ENCODE peak calls at places on chromosomes 12 and 14, in four cellular contexts. G is adrenal gland, Z is lower lobe of right lung, Y is HT1080. S is an unnamed sample.

GRCh38 chr12:52540531-52540930 is 12.4 kb downstream of the KRT71 start:
- DNase-seq in G (no peak), Z (no peak), Y (no peak), S (no peak)

GRCh38 chr14:68621400-68622365 is 171.2 kb downstream of the ZFP36L1 start:
- DNase-seq in G (peak), Z (no peak), Y (no peak), S (peak)

GRCh38 chr12:91400249-91400648 is 217.6 kb upstream of the DCN start:
- DNase-seq in G (no peak), Z (no peak), Y (no peak), S (no peak)

GRCh38 chr12:46908236-46908935 is 82.6 kb upstream of the SLC38A4 start:
- DNase-seq in G (no peak), Z (no peak), Y (peak), S (no peak)

GRCh38 chr14:21894003-21894897 is 220.6 kb upstream of the OR4E1 start:
- DNase-seq in G (no peak), Z (no peak), Y (no peak), S (no peak)

GRCh38 chr12:48937170-48937569 is 11.9 kb upstream of the FKBP11 start:
- DNase-seq in G (no peak), Z (no peak), Y (no peak), S (no peak)

GRCh38 chr12:27305673-27306504 is 26.7 kb upstream of the BMAL2 start:
- DNase-seq in G (no peak), Z (no peak), Y (peak), S (no peak)

GRCh38 chr14:22387776-22388241 is 201.2 kb downstream of the DAD1 start:
- DNase-seq in G (no peak), Z (no peak), Y (peak), S (no peak)

GRCh38 chr14:22887990-22888378 is 5.0 kb downstream of the REM2 start:
- DNase-seq in G (no peak), Z (no peak), Y (no peak), S (no peak)

GRCh38 chr14:53006931-53007330 is 56.1 kb upstream of the FERMT2 start:
- DNase-seq in G (no peak), Z (no peak), Y (no peak), S (no peak)

GRCh38 chr12:5027436-5027835 is 16.2 kb upstream of the KCNA5 start:
- DNase-seq in G (no peak), Z (no peak), Y (no peak), S (no peak)

GRCh38 chr14:45838597-45838996 is 585.6 kb upstream of the MIS18BP1 start:
- DNase-seq in G (no peak), Z (no peak), Y (no peak), S (no peak)

GRCh38 chr14:89013098-89013504 is 188.7 kb downstream of the TTC8 start:
- DNase-seq in G (no peak), Z (no peak), Y (peak), S (no peak)

GRCh38 chr12:67645571-67645970 is 3.0 kb upstream of the DYRK2 start:
- DNase-seq in G (no peak), Z (no peak), Y (no peak), S (no peak)

GRCh38 chr14:20989787-20990600 is at the start of gene METTL17:
- DNase-seq in G (peak), Z (peak), Y (peak), S (peak)

GRCh38 chr14:75025876-75026275 is 23.2 kb downstream of the EIF2B2 start:
- DNase-seq in G (no peak), Z (no peak), Y (no peak), S (no peak)

GRCh38 chr12:65162609-65163008 is 6.8 kb upstream of the LEMD3 start:
- DNase-seq in G (no peak), Z (no peak), Y (no peak), S (no peak)

GRCh38 chr12:111803851-111804250 is 37.1 kb downstream of the ALDH2 start:
- DNase-seq in G (no peak), Z (peak), Y (no peak), S (no peak)

GRCh38 chr12:47818701-47819543 is 781 bp downstream of the HDAC7 start:
- DNase-seq in G (peak), Z (peak), Y (no peak), S (no peak)

GRCh38 chr14:64444984-64445845 is 20.1 kb upstream of the AKAP5 start:
- DNase-seq in G (peak), Z (no peak), Y (peak), S (no peak)

GRCh38 chr12:55708695-55709233 is 1.1 kb upstream of the ITGA7 start:
- DNase-seq in G (no peak), Z (no peak), Y (no peak), S (peak)

GRCh38 chr14:70004791-70005190 is 125.6 kb downstream of the SMOC1 start:
- DNase-seq in G (no peak), Z (no peak), Y (no peak), S (no peak)

GRCh38 chr12:46217686-46218508 is 50.9 kb downstream of the SLC38A1 start:
- DNase-seq in G (no peak), Z (no peak), Y (no peak), S (no peak)

GRCh38 chr12:14403711-14404164 is 38.3 kb downstream of the ATF7IP start:
- DNase-seq in G (peak), Z (no peak), Y (peak), S (no peak)

GRCh38 chr12:30997685-30998440 is 71.3 kb downstream of the TSPAN11 start:
- DNase-seq in G (no peak), Z (peak), Y (no peak), S (no peak)

GRCh38 chr12:101021911-101022388 is 188.1 kb downstream of the SLC5A8 start:
- DNase-seq in G (no peak), Z (no peak), Y (peak), S (no peak)

GRCh38 chr12:57726884-57727757 is 11.4 kb downstream of the AGAP2 start:
- DNase-seq in G (peak), Z (peak), Y (no peak), S (no peak)

GRCh38 chr12:123269980-123270379 is 1.7 kb downstream of the CDK2AP1 start:
- DNase-seq in G (no peak), Z (no peak), Y (peak), S (no peak)

GRCh38 chr14:102917469-102918211 is 4.8 kb upstream of the AMN start:
- DNase-seq in G (peak), Z (peak), Y (peak), S (peak)

GRCh38 chr12:129704232-129704830 is 199.5 kb downstream of the TMEM132D start:
- DNase-seq in G (no peak), Z (no peak), Y (peak), S (no peak)

GRCh38 chr12:96901175-96901574 is 5.9 kb upstream of the NEDD1 start:
- DNase-seq in G (no peak), Z (no peak), Y (no peak), S (no peak)

GRCh38 chr14:95483843-95484165 is 32.6 kb downstream of the SYNE3 start:
- DNase-seq in G (no peak), Z (no peak), Y (no peak), S (no peak)

GRCh38 chr12:122874081-122874480 is 21.8 kb downstream of the VPS37B start:
- DNase-seq in G (peak), Z (no peak), Y (no peak), S (no peak)

GRCh38 chr14:30243805-30244204 is 315.2 kb upstream of the G2E3 start:
- DNase-seq in G (no peak), Z (no peak), Y (peak), S (no peak)

GRCh38 chr14:56333361-56334279 is 215.4 kb downstream of the PELI2 start:
- DNase-seq in G (no peak), Z (no peak), Y (peak), S (no peak)

GRCh38 chr12:110579239-110579888 is 3.8 kb downstream of the PPTC7 start:
- DNase-seq in G (no peak), Z (no peak), Y (no peak), S (no peak)

GRCh38 chr12:51403744-51404143 is 12.5 kb upstream of the GALNT6 start:
- DNase-seq in G (no peak), Z (peak), Y (no peak), S (no peak)

GRCh38 chr12:19654630-19655384 is 215.5 kb downstream of the AEBP2 start:
- DNase-seq in G (no peak), Z (no peak), Y (no peak), S (no peak)